ENCODE peak calls at places on chromosomes 11 and 22, in six cellular contexts. M is CD8-positive, alpha-beta T cell; L is left ventricle myocardium inferior; S is HCT116; G is GM10248; Z is choroid plexus epithelial cell. V is an unnamed sample.

GRCh38 chr11:6655020-6655789 is 404 bp downstream of the DCHS1 start:
- DNase-seq in G (no peak), L (no peak), M (peak; percentile 25), S (no peak), Z (no peak), V (no peak)

GRCh38 chr11:6608011-6608410 is 4.0 kb downstream of the TAF10 start:
- DNase-seq in S (no peak), G (no peak), Z (no peak), M (no peak), L (no peak), V (no peak)

GRCh38 chr11:2091786-2092463 is 47.3 kb downstream of the IGF2 start:
- DNase-seq in G (no peak), S (no peak), L (no peak), Z (no peak), M (no peak), V (no peak)

GRCh38 chr22:30347255-30347892 is 9.3 kb downstream of the SF3A1 start:
- DNase-seq in G (no peak), L (no peak), M (no peak), S (no peak), Z (no peak), V (no peak)

GRCh38 chr11:105468154-105468553 is 141.7 kb upstream of the GRIA4 start:
- DNase-seq in Z (peak; percentile 41), S (no peak), G (no peak), L (no peak), M (no peak), V (no peak)

GRCh38 chr11:6307879-6308278 is 12.4 kb downstream of the CAVIN3 start:
- DNase-seq in Z (no peak), G (no peak), S (no peak), M (no peak), L (no peak), V (no peak)

GRCh38 chr22:23377767-23378166 is 197.5 kb downstream of the BCR start:
- DNase-seq in S (no peak), L (no peak), G (no peak), M (no peak), Z (no peak), V (no peak)

GRCh38 chr22:47398491-47398890 is 636.0 kb downstream of the TBC1D22A start:
- DNase-seq in G (no peak), L (no peak), S (no peak), M (no peak), Z (no peak), V (peak; percentile 63)

GRCh38 chr11:35619754-35620640 is 1.7 kb downstream of the FJX1 start:
- DNase-seq in S (no peak), L (peak; percentile 16), Z (no peak), M (no peak), G (peak; percentile 28), V (no peak)

GRCh38 chr11:34636127-34636526 is 15.2 kb downstream of the EHF start:
- DNase-seq in G (no peak), Z (no peak), M (no peak), L (no peak), S (no peak), V (no peak)

GRCh38 chr11:33294224-33294623 is 37.0 kb downstream of the HIPK3 start:
- DNase-seq in M (no peak), S (no peak), Z (no peak), L (no peak), G (no peak), V (no peak)

GRCh38 chr22:36194971-36195370 is 6.6 kb downstream of the APOL4 start:
- DNase-seq in M (peak; percentile 41), L (peak; percentile 38), G (peak; percentile 45), S (peak; percentile 22), Z (peak; percentile 89), V (no peak)

GRCh38 chr22:19477321-19478085 is 1.5 kb downstream of the UFD1 start:
- DNase-seq in G (no peak), Z (peak; percentile 41), M (no peak), L (no peak), S (no peak), V (no peak)

GRCh38 chr22:24423519-24424000 is 3.8 kb upstream of the ADORA2A start:
- DNase-seq in Z (peak; percentile 24), M (peak; percentile 60), L (peak; percentile 71), G (peak; percentile 90), S (no peak), V (peak; percentile 87)

GRCh38 chr11:130156108-130157022 is 3.2 kb upstream of the ST14 start:
- DNase-seq in L (no peak), M (no peak), S (no peak), G (no peak), Z (peak; percentile 67), V (no peak)

DNA sequence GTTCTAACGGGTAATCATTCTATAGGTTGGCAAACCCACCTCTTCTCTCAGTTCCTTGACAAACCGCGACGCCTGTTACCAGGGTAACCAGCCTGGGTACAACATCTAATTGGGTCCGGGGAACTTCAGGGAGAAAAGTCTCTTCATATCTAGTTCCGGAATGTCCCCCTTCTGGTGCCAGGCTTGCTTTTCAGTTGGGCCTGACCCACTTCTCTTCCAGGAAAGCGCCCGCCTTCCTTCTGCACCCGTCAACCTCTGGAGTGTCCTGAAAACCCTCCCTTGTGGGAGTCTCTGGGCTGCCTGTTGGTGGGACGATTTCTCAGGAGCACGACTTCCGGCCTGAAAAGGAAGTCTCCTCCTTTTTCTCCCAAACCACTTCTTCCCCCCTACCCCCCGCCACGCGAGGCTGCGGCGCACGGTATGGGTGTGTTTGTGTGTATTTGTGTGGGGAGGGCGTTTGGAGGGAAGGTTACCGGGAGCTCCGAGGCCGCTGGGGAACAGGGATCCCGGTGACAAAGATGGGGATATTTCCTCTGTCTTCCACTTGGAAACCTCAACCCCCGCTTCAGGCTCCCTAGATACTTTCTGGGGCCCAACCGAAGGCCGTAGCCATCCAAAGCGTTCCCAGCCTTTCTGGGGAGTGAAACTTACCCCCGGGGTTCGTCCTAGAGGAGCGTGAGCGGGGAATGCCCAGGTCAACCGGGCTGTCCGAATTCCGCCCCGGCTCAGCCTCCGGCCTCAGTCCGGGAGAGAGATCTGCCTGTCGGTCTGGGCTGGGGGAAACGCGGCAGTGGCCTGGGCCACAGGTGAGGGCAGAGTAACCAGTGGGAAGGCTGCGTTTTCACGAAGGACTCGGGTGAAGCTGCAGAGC is at the start of the genes NKAPD1 and PIH1D2:
- DNase-seq in G (peak; percentile 80), M (peak; percentile 82), S (peak; percentile 83), L (peak; percentile 67), Z (peak; percentile 93), V (peak; percentile 59)
- TF ChIP-seq CTCF in G (no peak), M (no peak), S (no peak), L (peak; percentile 24), Z (no peak), V (no peak)

DNA sequence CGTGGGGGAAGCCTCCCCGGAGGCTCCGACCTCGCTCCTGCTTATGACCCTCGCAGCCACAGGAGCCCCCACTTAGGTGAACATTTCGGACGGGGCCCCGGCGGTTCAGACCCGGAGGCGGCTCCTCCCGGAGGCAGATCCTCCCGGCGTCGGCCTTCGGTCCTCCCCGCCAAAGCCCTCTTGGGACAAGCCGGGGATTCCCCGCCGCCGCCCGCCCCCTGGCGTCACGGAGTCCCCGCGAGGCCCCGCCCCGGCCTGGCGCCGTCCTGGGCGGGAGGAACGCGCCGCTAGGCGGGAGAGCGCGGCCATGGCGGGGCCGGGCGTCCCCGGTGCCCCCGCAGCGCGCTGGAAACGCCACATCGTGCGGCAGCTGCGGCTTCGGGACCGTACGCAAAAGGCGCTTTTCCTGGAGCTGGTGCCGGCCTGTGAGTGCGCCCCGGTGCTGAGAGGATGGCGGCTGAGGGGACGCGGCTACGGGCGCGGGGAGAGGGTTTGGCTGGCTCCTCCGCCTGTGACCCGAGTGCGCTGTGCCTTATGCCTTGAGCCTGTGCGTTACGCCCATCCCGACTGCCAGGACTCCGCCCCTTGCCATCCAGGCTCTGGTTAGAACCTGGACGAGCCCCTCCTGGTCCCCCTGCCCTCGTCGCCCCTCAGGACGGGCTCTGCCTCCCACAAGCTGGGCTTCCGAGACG is at the start of gene ATG16L2:
- DNase-seq in Z (peak; percentile 82), S (peak; percentile 68), M (peak; percentile 88), G (peak; percentile 95), L (peak; percentile 87), V (peak; percentile 92)
- TF ChIP-seq CTCF in Z (no peak), S (no peak), M (no peak), G (peak; percentile 25), L (peak; percentile 59), V (no peak)

GRCh38 chr22:27488456-27489224 is 312.9 kb downstream of the MN1 start:
- DNase-seq in M (no peak), S (no peak), G (no peak), Z (peak; percentile 28), L (no peak), V (no peak)
- TF ChIP-seq CTCF in M (no peak), S (no peak), G (no peak), Z (peak; percentile 10), L (peak; percentile 38), V (no peak)

GRCh38 chr22:41830174-41830573 is 2.7 kb upstream of the SREBF2 start:
- DNase-seq in Z (no peak), M (no peak), G (no peak), L (no peak), S (no peak), V (no peak)
- TF ChIP-seq CTCF in Z (no peak), M (no peak), G (no peak), L (no peak), S (no peak), V (no peak)

GRCh38 chr11:61743486-61744095 is 8.8 kb upstream of the MYRF start:
- DNase-seq in L (no peak), G (no peak), M (no peak), Z (no peak), S (no peak), V (no peak)
- TF ChIP-seq CTCF in L (no peak), G (no peak), M (no peak), Z (no peak), S (no peak), V (no peak)

GRCh38 chr11:68962527-68963250 is 18.1 kb downstream of the MRGPRD start:
- DNase-seq in L (no peak), S (no peak), G (peak; percentile 19), Z (no peak), M (peak; percentile 31), V (no peak)
- TF ChIP-seq CTCF in L (no peak), S (no peak), G (no peak), Z (no peak), M (no peak), V (peak; percentile 16)

GRCh38 chr22:37565830-37566229 is 5.5 kb downstream of the CDC42EP1 start:
- DNase-seq in G (no peak), Z (no peak), L (no peak), S (no peak), M (no peak), V (no peak)
- TF ChIP-seq CTCF in G (no peak), Z (no peak), L (no peak), S (no peak), M (no peak), V (no peak)

V was measured in D721Med.